ENCODE peak calls at places on chromosome 21, in five cellular contexts. O is RPMI8226; U is gastrocnemius medialis; R is activated CD4-positive, alpha-beta T cell treated with anti-CD3 and anti-CD28 coated beads for 48 hours; B is NCI-H2029 treated with DMSO at 0.1 percent for 48 hours. S is an unnamed sample.

GRCh38 chr21:44442266-44443125 is 12.8 kb upstream of the LRRC3 start:
- DNase-seq in O (no peak), U (no peak), R (no peak), B (no peak), S (no peak)

GRCh38 chr21:40471103-40471502 is 375.9 kb downstream of the DSCAM start:
- DNase-seq in O (peak), U (no peak), R (no peak), B (no peak), S (peak)

GRCh38 chr21:28393279-28393678 is 599.4 kb downstream of the LTN1 start:
- DNase-seq in O (peak), U (no peak), R (no peak), B (peak), S (no peak)

GRCh38 chr21:28811860-28812259 is 180.8 kb downstream of the LTN1 start:
- DNase-seq in O (no peak), U (no peak), R (no peak), B (no peak), S (no peak)

GRCh38 chr21:43992121-43992520 is 20.0 kb upstream of the TRAPPC10 start:
- DNase-seq in O (no peak), U (no peak), R (no peak), B (no peak), S (no peak)

GRCh38 chr21:27219068-27219467 is 252.2 kb upstream of the ADAMTS5 start:
- DNase-seq in O (no peak), U (no peak), R (no peak), B (no peak), S (no peak)

GRCh38 chr21:29297483-29298347 is 1.0 kb upstream of the BACH1 start:
- DNase-seq in O (no peak), U (peak), R (no peak), B (no peak), S (no peak)

GRCh38 chr21:43794311-43794710 is 4.9 kb downstream of the RRP1 start:
- DNase-seq in O (no peak), U (no peak), R (no peak), B (no peak), S (no peak)

GRCh38 chr21:15788847-15789548 is 59.2 kb downstream of the USP25 start:
- DNase-seq in O (no peak), U (no peak), R (no peak), B (no peak), S (no peak)

GRCh38 chr21:45256912-45257672 is 30.6 kb downstream of the POFUT2 start:
- DNase-seq in O (no peak), U (no peak), R (no peak), B (no peak), S (peak)

GRCh38 chr21:38443110-38443509 is 55.2 kb downstream of the ERG start:
- DNase-seq in O (no peak), U (no peak), R (no peak), B (no peak), S (no peak)

GRCh38 chr21:35801388-35801787 is 258.9 kb downstream of the SETD4 start:
- DNase-seq in O (no peak), U (no peak), R (no peak), B (no peak), S (no peak)

GRCh38 chr21:28810826-28811524 is 181.7 kb downstream of the LTN1 start:
- DNase-seq in O (no peak), U (no peak), R (no peak), B (no peak), S (no peak)

GRCh38 chr21:42593007-42593814 is 60.2 kb upstream of the PDE9A start:
- DNase-seq in O (peak), U (peak), R (peak), B (peak), S (peak)

GRCh38 chr21:42135386-42136040 is 64.4 kb downstream of the UMODL1 start:
- DNase-seq in O (no peak), U (no peak), R (no peak), B (no peak), S (no peak)

GRCh38 chr21:44967082-44968047 is 27.5 kb downstream of the SLX9 start:
- DNase-seq in O (no peak), U (no peak), R (no peak), B (no peak), S (no peak)

GRCh38 chr21:16388291-16388690 is 658.5 kb downstream of the USP25 start:
- DNase-seq in O (no peak), U (no peak), R (no peak), B (no peak), S (no peak)

GRCh38 chr21:32007461-32007860 is 134.6 kb downstream of the HUNK start:
- DNase-seq in O (no peak), U (no peak), R (no peak), B (no peak), S (no peak)

GRCh38 chr21:40681164-40681859 is 165.6 kb downstream of the DSCAM start:
- DNase-seq in O (peak), U (no peak), R (no peak), B (no peak), S (no peak)

GRCh38 chr21:32392880-32393676 is at the start of gene URB1:
- DNase-seq in O (peak), U (peak), R (peak), B (peak), S (peak)

GRCh38 chr21:37751268-37751975 is 164.8 kb downstream of the KCNJ6 start:
- DNase-seq in O (no peak), U (no peak), R (no peak), B (no peak), S (no peak)

GRCh38 chr21:42777064-42777756 is 102.1 kb downstream of the WDR4 start:
- DNase-seq in O (no peak), U (no peak), R (no peak), B (no peak), S (no peak)

GRCh38 chr21:42316891-42317290 is 1.7 kb upstream of the TFF3 start:
- DNase-seq in O (no peak), U (no peak), R (no peak), B (no peak), S (no peak)

GRCh38 chr21:34574581-34574980 is 40.3 kb downstream of the RCAN1 start:
- DNase-seq in O (no peak), U (no peak), R (no peak), B (no peak), S (no peak)

GRCh38 chr21:45013271-45013841 is 61.0 kb upstream of the ADARB1 start:
- DNase-seq in O (no peak), U (no peak), R (no peak), B (no peak), S (no peak)